ENCODE peak calls at places on chromosomes 12 and 14, in nine cellular contexts. One of them, this sample, is unnamed.

GRCh38 chr14:53517276-53517960 is 364.3 kb upstream of the DDHD1 start:
- DNase-seq in choroid plexus epithelial cell: no peak
- DNase-seq in activated B cell treated with CpG ODN at 0.5 μM for 24 hours: no peak
- DNase-seq in endothelial cell: no peak
- DNase-seq in fibroblast of lung: no peak
- DNase-seq in ovary: no peak
- DNase-seq in nephron progenitor cell: no peak
- DNase-seq in GM12865: no peak
- DNase-seq in right atrium auricular region: no peak
- DNase-seq in this sample: no peak

GRCh38 chr14:79989990-79990389 is 221.3 kb downstream of the DIO2 start:
- DNase-seq in choroid plexus epithelial cell: no peak
- DNase-seq in activated B cell treated with CpG ODN at 0.5 μM for 24 hours: no peak
- DNase-seq in endothelial cell: no peak
- DNase-seq in fibroblast of lung: no peak
- DNase-seq in ovary: no peak
- DNase-seq in nephron progenitor cell: no peak
- DNase-seq in GM12865: no peak
- DNase-seq in right atrium auricular region: no peak
- DNase-seq in this sample: no peak

GRCh38 chr12:110577717-110578521 is 5.2 kb downstream of the PPTC7 start:
- DNase-seq in choroid plexus epithelial cell: peak
- DNase-seq in activated B cell treated with CpG ODN at 0.5 μM for 24 hours: no peak
- DNase-seq in endothelial cell: no peak
- DNase-seq in fibroblast of lung: peak
- DNase-seq in ovary: no peak
- DNase-seq in nephron progenitor cell: no peak
- DNase-seq in GM12865: peak
- DNase-seq in right atrium auricular region: no peak
- DNase-seq in this sample: no peak

GRCh38 chr14:101552786-101553231 is 8.5 kb upstream of the DIO3 start:
- DNase-seq in choroid plexus epithelial cell: no peak
- DNase-seq in activated B cell treated with CpG ODN at 0.5 μM for 24 hours: no peak
- DNase-seq in endothelial cell: no peak
- DNase-seq in fibroblast of lung: no peak
- DNase-seq in ovary: no peak
- DNase-seq in nephron progenitor cell: no peak
- DNase-seq in GM12865: no peak
- DNase-seq in right atrium auricular region: no peak
- DNase-seq in this sample: no peak

GRCh38 chr12:32895688-32896437 is 714 bp downstream of the PKP2 start:
- DNase-seq in choroid plexus epithelial cell: no peak
- DNase-seq in activated B cell treated with CpG ODN at 0.5 μM for 24 hours: no peak
- DNase-seq in endothelial cell: peak
- DNase-seq in fibroblast of lung: no peak
- DNase-seq in ovary: peak
- DNase-seq in nephron progenitor cell: peak
- DNase-seq in GM12865: no peak
- DNase-seq in right atrium auricular region: no peak
- DNase-seq in this sample: no peak

GRCh38 chr14:49297102-49297501 is 289.1 kb downstream of the RPS29 start:
- DNase-seq in choroid plexus epithelial cell: no peak
- DNase-seq in activated B cell treated with CpG ODN at 0.5 μM for 24 hours: no peak
- DNase-seq in endothelial cell: no peak
- DNase-seq in fibroblast of lung: no peak
- DNase-seq in ovary: no peak
- DNase-seq in nephron progenitor cell: no peak
- DNase-seq in GM12865: no peak
- DNase-seq in right atrium auricular region: no peak
- DNase-seq in this sample: no peak

GRCh38 chr14:101839236-101839635 is 77.7 kb downstream of the PPP2R5C start:
- DNase-seq in choroid plexus epithelial cell: no peak
- DNase-seq in activated B cell treated with CpG ODN at 0.5 μM for 24 hours: no peak
- DNase-seq in endothelial cell: no peak
- DNase-seq in fibroblast of lung: no peak
- DNase-seq in ovary: no peak
- DNase-seq in nephron progenitor cell: no peak
- DNase-seq in GM12865: peak
- DNase-seq in right atrium auricular region: no peak
- DNase-seq in this sample: no peak

GRCh38 chr14:63542231-63542999 is 762 bp downstream of the PPP2R5E start:
- DNase-seq in choroid plexus epithelial cell: no peak
- DNase-seq in activated B cell treated with CpG ODN at 0.5 μM for 24 hours: no peak
- DNase-seq in endothelial cell: peak
- DNase-seq in fibroblast of lung: no peak
- DNase-seq in ovary: peak
- DNase-seq in nephron progenitor cell: peak
- DNase-seq in GM12865: no peak
- DNase-seq in right atrium auricular region: no peak
- DNase-seq in this sample: no peak

GRCh38 chr12:4266990-4267389 is 6.6 kb upstream of the CCND2 start:
- DNase-seq in choroid plexus epithelial cell: no peak
- DNase-seq in activated B cell treated with CpG ODN at 0.5 μM for 24 hours: no peak
- DNase-seq in endothelial cell: no peak
- DNase-seq in fibroblast of lung: no peak
- DNase-seq in ovary: no peak
- DNase-seq in nephron progenitor cell: no peak
- DNase-seq in GM12865: no peak
- DNase-seq in right atrium auricular region: no peak
- DNase-seq in this sample: no peak

GRCh38 chr14:42028607-42029006 is 421.9 kb downstream of the LRFN5 start:
- DNase-seq in choroid plexus epithelial cell: no peak
- DNase-seq in activated B cell treated with CpG ODN at 0.5 μM for 24 hours: no peak
- DNase-seq in endothelial cell: no peak
- DNase-seq in fibroblast of lung: no peak
- DNase-seq in ovary: no peak
- DNase-seq in nephron progenitor cell: no peak
- DNase-seq in GM12865: no peak
- DNase-seq in right atrium auricular region: no peak
- DNase-seq in this sample: no peak

GRCh38 chr14:21264025-21264801 is 5.0 kb downstream of the HNRNPC start:
- DNase-seq in choroid plexus epithelial cell: peak
- DNase-seq in activated B cell treated with CpG ODN at 0.5 μM for 24 hours: no peak
- DNase-seq in endothelial cell: no peak
- DNase-seq in fibroblast of lung: peak
- DNase-seq in ovary: no peak
- DNase-seq in nephron progenitor cell: no peak
- DNase-seq in GM12865: peak
- DNase-seq in right atrium auricular region: no peak
- DNase-seq in this sample: no peak

GRCh38 chr12:91718326-91718725 is 427.3 kb downstream of the BTG1 start:
- DNase-seq in choroid plexus epithelial cell: peak
- DNase-seq in activated B cell treated with CpG ODN at 0.5 μM for 24 hours: no peak
- DNase-seq in endothelial cell: no peak
- DNase-seq in fibroblast of lung: peak
- DNase-seq in ovary: no peak
- DNase-seq in nephron progenitor cell: no peak
- DNase-seq in GM12865: no peak
- DNase-seq in right atrium auricular region: no peak
- DNase-seq in this sample: no peak

GRCh38 chr14:70635971-70636595 is 5.6 kb upstream of the TTC9 start:
- DNase-seq in choroid plexus epithelial cell: no peak
- DNase-seq in activated B cell treated with CpG ODN at 0.5 μM for 24 hours: no peak
- DNase-seq in endothelial cell: no peak
- DNase-seq in fibroblast of lung: no peak
- DNase-seq in ovary: no peak
- DNase-seq in nephron progenitor cell: no peak
- DNase-seq in GM12865: no peak
- DNase-seq in right atrium auricular region: no peak
- DNase-seq in this sample: no peak

GRCh38 chr12:117985182-117985581 is 16.4 kb upstream of the KSR2 start:
- DNase-seq in choroid plexus epithelial cell: no peak
- DNase-seq in activated B cell treated with CpG ODN at 0.5 μM for 24 hours: no peak
- DNase-seq in endothelial cell: no peak
- DNase-seq in fibroblast of lung: no peak
- DNase-seq in ovary: no peak
- DNase-seq in nephron progenitor cell: no peak
- DNase-seq in GM12865: no peak
- DNase-seq in right atrium auricular region: no peak
- DNase-seq in this sample: no peak

GRCh38 chr12:9731797-9732196 is 1.1 kb downstream of the CLECL1 start:
- DNase-seq in choroid plexus epithelial cell: peak
- DNase-seq in activated B cell treated with CpG ODN at 0.5 μM for 24 hours: no peak
- DNase-seq in endothelial cell: no peak
- DNase-seq in fibroblast of lung: no peak
- DNase-seq in ovary: no peak
- DNase-seq in nephron progenitor cell: no peak
- DNase-seq in GM12865: peak
- DNase-seq in right atrium auricular region: no peak
- DNase-seq in this sample: no peak

GRCh38 chr14:50955373-50956043 is 11.2 kb upstream of the PYGL start:
- DNase-seq in choroid plexus epithelial cell: peak
- DNase-seq in activated B cell treated with CpG ODN at 0.5 μM for 24 hours: no peak
- DNase-seq in endothelial cell: peak
- DNase-seq in fibroblast of lung: peak
- DNase-seq in ovary: no peak
- DNase-seq in nephron progenitor cell: peak
- DNase-seq in GM12865: peak
- DNase-seq in right atrium auricular region: peak
- DNase-seq in this sample: no peak
- TF ChIP-seq CTCF in choroid plexus epithelial cell: peak
- TF ChIP-seq CTCF in activated B cell treated with CpG ODN at 0.5 μM for 24 hours: no peak
- TF ChIP-seq CTCF in endothelial cell: no peak
- TF ChIP-seq CTCF in fibroblast of lung: peak
- TF ChIP-seq CTCF in ovary: no peak
- TF ChIP-seq CTCF in nephron progenitor cell: no peak
- TF ChIP-seq CTCF in GM12865: no peak
- TF ChIP-seq CTCF in right atrium auricular region: no peak
- TF ChIP-seq CTCF in this sample: no peak

DNA sequence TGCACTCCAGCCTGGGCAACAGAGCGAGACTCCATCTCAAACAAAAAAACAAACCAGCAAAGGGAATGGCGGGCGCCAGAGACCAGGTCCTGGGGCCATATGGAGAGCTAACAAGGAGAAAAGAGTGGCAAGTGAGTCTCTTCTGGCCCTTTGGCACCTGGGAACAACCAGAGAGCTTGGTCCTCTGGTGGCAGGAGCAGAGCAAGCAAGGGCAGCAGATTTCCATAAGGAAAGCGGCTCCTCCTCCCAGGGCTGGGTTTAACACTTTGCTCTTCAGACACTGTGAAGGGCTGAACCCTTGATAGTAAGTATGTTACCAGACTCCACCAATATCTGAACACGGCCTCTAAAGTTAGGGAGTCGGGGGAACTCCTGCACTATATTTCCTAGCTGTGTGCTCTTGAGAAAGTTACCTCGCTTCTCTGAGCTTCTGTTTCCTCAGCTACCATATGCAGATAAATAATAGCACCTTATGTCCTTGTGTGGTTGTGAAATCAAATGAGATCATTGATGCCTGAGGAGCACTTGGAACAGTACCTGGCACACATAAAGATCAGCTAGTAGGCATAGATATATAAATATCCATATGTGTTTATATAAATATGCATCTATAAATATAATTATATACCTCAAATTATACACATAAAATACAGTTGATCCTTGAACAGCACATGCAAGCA is 33.4 kb upstream of the PLEKHG6 start:
- DNase-seq in choroid plexus epithelial cell: no peak
- DNase-seq in activated B cell treated with CpG ODN at 0.5 μM for 24 hours: no peak
- DNase-seq in endothelial cell: no peak
- DNase-seq in fibroblast of lung: no peak
- DNase-seq in ovary: no peak
- DNase-seq in nephron progenitor cell: no peak
- DNase-seq in GM12865: no peak
- DNase-seq in right atrium auricular region: no peak
- DNase-seq in this sample: no peak
- TF ChIP-seq CTCF in choroid plexus epithelial cell: no peak
- TF ChIP-seq CTCF in activated B cell treated with CpG ODN at 0.5 μM for 24 hours: no peak
- TF ChIP-seq CTCF in endothelial cell: no peak
- TF ChIP-seq CTCF in fibroblast of lung: no peak
- TF ChIP-seq CTCF in ovary: no peak
- TF ChIP-seq CTCF in nephron progenitor cell: no peak
- TF ChIP-seq CTCF in GM12865: no peak
- TF ChIP-seq CTCF in right atrium auricular region: no peak
- TF ChIP-seq CTCF in this sample: no peak

GRCh38 chr14:57725399-57726077 is 140.4 kb downstream of the SLC35F4 start:
- DNase-seq in choroid plexus epithelial cell: peak
- DNase-seq in activated B cell treated with CpG ODN at 0.5 μM for 24 hours: no peak
- DNase-seq in endothelial cell: no peak
- DNase-seq in fibroblast of lung: no peak
- DNase-seq in ovary: no peak
- DNase-seq in nephron progenitor cell: no peak
- DNase-seq in GM12865: no peak
- DNase-seq in right atrium auricular region: no peak
- DNase-seq in this sample: no peak
- TF ChIP-seq CTCF in choroid plexus epithelial cell: no peak
- TF ChIP-seq CTCF in activated B cell treated with CpG ODN at 0.5 μM for 24 hours: no peak
- TF ChIP-seq CTCF in endothelial cell: no peak
- TF ChIP-seq CTCF in fibroblast of lung: no peak
- TF ChIP-seq CTCF in ovary: no peak
- TF ChIP-seq CTCF in nephron progenitor cell: no peak
- TF ChIP-seq CTCF in GM12865: no peak
- TF ChIP-seq CTCF in right atrium auricular region: no peak
- TF ChIP-seq CTCF in this sample: no peak

GRCh38 chr12:24724765-24725307 is 224.1 kb downstream of the BCAT1 start:
- DNase-seq in choroid plexus epithelial cell: no peak
- DNase-seq in activated B cell treated with CpG ODN at 0.5 μM for 24 hours: no peak
- DNase-seq in endothelial cell: no peak
- DNase-seq in fibroblast of lung: no peak
- DNase-seq in ovary: no peak
- DNase-seq in nephron progenitor cell: no peak
- DNase-seq in GM12865: no peak
- DNase-seq in right atrium auricular region: no peak
- DNase-seq in this sample: no peak

GRCh38 chr12:24730461-24730896 is 218.4 kb downstream of the BCAT1 start:
- DNase-seq in choroid plexus epithelial cell: no peak
- DNase-seq in activated B cell treated with CpG ODN at 0.5 μM for 24 hours: no peak
- DNase-seq in endothelial cell: no peak
- DNase-seq in fibroblast of lung: no peak
- DNase-seq in ovary: no peak
- DNase-seq in nephron progenitor cell: no peak
- DNase-seq in GM12865: peak
- DNase-seq in right atrium auricular region: no peak
- DNase-seq in this sample: no peak

GRCh38 chr12:24728826-24729225 is 220.1 kb downstream of the BCAT1 start:
- DNase-seq in choroid plexus epithelial cell: no peak
- DNase-seq in activated B cell treated with CpG ODN at 0.5 μM for 24 hours: no peak
- DNase-seq in endothelial cell: no peak
- DNase-seq in fibroblast of lung: no peak
- DNase-seq in ovary: no peak
- DNase-seq in nephron progenitor cell: no peak
- DNase-seq in GM12865: no peak
- DNase-seq in right atrium auricular region: no peak
- DNase-seq in this sample: no peak

GRCh38 chr12:24723759-24724158 is 225.1 kb downstream of the BCAT1 start:
- DNase-seq in choroid plexus epithelial cell: no peak
- DNase-seq in activated B cell treated with CpG ODN at 0.5 μM for 24 hours: no peak
- DNase-seq in endothelial cell: no peak
- DNase-seq in fibroblast of lung: no peak
- DNase-seq in ovary: no peak
- DNase-seq in nephron progenitor cell: no peak
- DNase-seq in GM12865: no peak
- DNase-seq in right atrium auricular region: no peak
- DNase-seq in this sample: no peak

DNA sequence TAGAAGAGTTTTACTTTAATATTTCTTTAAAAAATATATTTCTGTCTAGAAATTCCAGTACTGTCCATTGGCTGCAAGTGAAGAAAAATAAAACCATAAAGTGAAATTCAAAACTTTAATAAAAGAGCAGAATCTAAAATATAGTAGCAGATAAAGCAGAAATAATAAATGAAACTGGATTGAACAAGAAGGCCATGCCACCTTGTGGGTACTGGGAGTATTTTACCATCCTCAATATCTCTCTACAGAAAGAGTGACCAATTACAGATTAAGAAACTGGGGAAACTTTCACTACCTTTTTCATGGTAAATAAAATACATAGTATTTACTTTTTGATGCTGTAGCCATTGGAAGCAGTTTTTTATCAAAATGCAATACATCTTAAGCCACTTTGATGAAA is 220.5 kb downstream of the BCAT1 start:
- DNase-seq in choroid plexus epithelial cell: peak
- DNase-seq in activated B cell treated with CpG ODN at 0.5 μM for 24 hours: no peak
- DNase-seq in endothelial cell: no peak
- DNase-seq in fibroblast of lung: peak
- DNase-seq in ovary: no peak
- DNase-seq in nephron progenitor cell: no peak
- DNase-seq in GM12865: peak
- DNase-seq in right atrium auricular region: no peak
- DNase-seq in this sample: no peak
- TF ChIP-seq CTCF in choroid plexus epithelial cell: peak
- TF ChIP-seq CTCF in activated B cell treated with CpG ODN at 0.5 μM for 24 hours: no peak
- TF ChIP-seq CTCF in endothelial cell: peak
- TF ChIP-seq CTCF in fibroblast of lung: peak
- TF ChIP-seq CTCF in ovary: no peak
- TF ChIP-seq CTCF in nephron progenitor cell: peak
- TF ChIP-seq CTCF in GM12865: peak
- TF ChIP-seq CTCF in right atrium auricular region: peak
- TF ChIP-seq CTCF in this sample: peak

This sample was measured in mesothelial cell of epicardium.